ENCODE peak calls at places on chromosomes 5 and 9, in seven cellular contexts. One of them, this sample, is unnamed.

GRCh38 chr5:56350595-56351170 is 117.6 kb upstream of the ANKRD55 start:
- DNase-seq in H9: no peak
- DNase-seq in mesendoderm: peak; percentile 64
- DNase-seq in neuronal stem cell: no peak
- DNase-seq in H1: peak; percentile 36
- DNase-seq in trophoblast cell: peak; percentile 82
- DNase-seq in mesenchymal stem cell: peak; percentile 94
- DNase-seq in this sample: peak; percentile 96

GRCh38 chr9:72193478-72193881 is 44.2 kb downstream of the GDA start:
- DNase-seq in H9: peak; percentile 36
- DNase-seq in mesendoderm: peak; percentile 22
- DNase-seq in neuronal stem cell: no peak
- DNase-seq in H1: no peak
- DNase-seq in trophoblast cell: no peak
- DNase-seq in mesenchymal stem cell: no peak
- DNase-seq in this sample: no peak

GRCh38 chr9:100575765-100576368 is 2.0 kb upstream of the CAVIN4 start:
- DNase-seq in H9: no peak
- DNase-seq in mesendoderm: no peak
- DNase-seq in neuronal stem cell: no peak
- DNase-seq in H1: no peak
- DNase-seq in trophoblast cell: peak; percentile 6
- DNase-seq in mesenchymal stem cell: peak; percentile 30
- DNase-seq in this sample: peak; percentile 73

GRCh38 chr5:112418412-112419049 is 546 bp downstream of the EPB41L4A start:
- DNase-seq in H9: peak; percentile 42
- DNase-seq in mesendoderm: peak; percentile 58
- DNase-seq in neuronal stem cell: peak; percentile 15
- DNase-seq in H1: no peak
- DNase-seq in trophoblast cell: peak; percentile 5
- DNase-seq in mesenchymal stem cell: peak; percentile 21
- DNase-seq in this sample: no peak

GRCh38 chr5:57906637-57907036 is 424.0 kb upstream of the ACTBL2 start:
- DNase-seq in H9: no peak
- DNase-seq in mesendoderm: no peak
- DNase-seq in neuronal stem cell: no peak
- DNase-seq in H1: no peak
- DNase-seq in trophoblast cell: no peak
- DNase-seq in mesenchymal stem cell: no peak
- DNase-seq in this sample: no peak

GRCh38 chr5:59266410-59266809 is 627.1 kb downstream of the PDE4D start:
- DNase-seq in H9: no peak
- DNase-seq in mesendoderm: no peak
- DNase-seq in neuronal stem cell: no peak
- DNase-seq in H1: no peak
- DNase-seq in trophoblast cell: no peak
- DNase-seq in mesenchymal stem cell: no peak
- DNase-seq in this sample: no peak

GRCh38 chr5:141560725-141561483 is 57.9 kb downstream of the DIAPH1 start:
- DNase-seq in H9: peak; percentile 95
- DNase-seq in mesendoderm: peak; percentile 99
- DNase-seq in neuronal stem cell: peak; percentile 90
- DNase-seq in H1: peak; percentile 84
- DNase-seq in trophoblast cell: peak; percentile 74
- DNase-seq in mesenchymal stem cell: peak; percentile 99
- DNase-seq in this sample: peak; percentile 98

GRCh38 chr5:27748847-27749246 is 710.5 kb upstream of the CDH9 start:
- DNase-seq in H9: no peak
- DNase-seq in mesendoderm: no peak
- DNase-seq in neuronal stem cell: no peak
- DNase-seq in H1: no peak
- DNase-seq in trophoblast cell: no peak
- DNase-seq in mesenchymal stem cell: peak; percentile 2
- DNase-seq in this sample: no peak

GRCh38 chr9:2389404-2389803 is 232.2 kb upstream of the VLDLR start:
- DNase-seq in H9: no peak
- DNase-seq in mesendoderm: no peak
- DNase-seq in neuronal stem cell: no peak
- DNase-seq in H1: no peak
- DNase-seq in trophoblast cell: peak; percentile 41
- DNase-seq in mesenchymal stem cell: no peak
- DNase-seq in this sample: no peak

GRCh38 chr9:80061940-80062339 is 490.2 kb downstream of the TLE4 start:
- DNase-seq in H9: no peak
- DNase-seq in mesendoderm: peak; percentile 89
- DNase-seq in neuronal stem cell: no peak
- DNase-seq in H1: no peak
- DNase-seq in trophoblast cell: peak; percentile 85
- DNase-seq in mesenchymal stem cell: peak; percentile 78
- DNase-seq in this sample: peak; percentile 97

GRCh38 chr5:119255571-119256356 is 100.1 kb upstream of the TNFAIP8 start:
- DNase-seq in H9: peak; percentile 88
- DNase-seq in mesendoderm: peak; percentile 86
- DNase-seq in neuronal stem cell: no peak
- DNase-seq in H1: peak; percentile 74
- DNase-seq in trophoblast cell: peak; percentile 59
- DNase-seq in mesenchymal stem cell: no peak
- DNase-seq in this sample: peak; percentile 5

GRCh38 chr9:127561491-127562270 is 50.4 kb upstream of the STXBP1 start:
- DNase-seq in H9: peak; percentile 79
- DNase-seq in mesendoderm: peak; percentile 96
- DNase-seq in neuronal stem cell: no peak
- DNase-seq in H1: no peak
- DNase-seq in trophoblast cell: peak; percentile 98
- DNase-seq in mesenchymal stem cell: peak; percentile 100
- DNase-seq in this sample: peak; percentile 99

GRCh38 chr5:54309751-54310432 is 481 bp downstream of the ARL15 start:
- DNase-seq in H9: no peak
- DNase-seq in mesendoderm: peak; percentile 59
- DNase-seq in neuronal stem cell: peak; percentile 21
- DNase-seq in H1: no peak
- DNase-seq in trophoblast cell: no peak
- DNase-seq in mesenchymal stem cell: peak; percentile 59
- DNase-seq in this sample: peak; percentile 10

GRCh38 chr9:128420651-128421473 is at the start of gene CERCAM:
- DNase-seq in H9: peak; percentile 65
- DNase-seq in mesendoderm: peak; percentile 47
- DNase-seq in neuronal stem cell: peak; percentile 48
- DNase-seq in H1: no peak
- DNase-seq in trophoblast cell: peak; percentile 42
- DNase-seq in mesenchymal stem cell: peak; percentile 62
- DNase-seq in this sample: peak; percentile 25

GRCh38 chr5:132437604-132438275 is 52.8 kb downstream of the IRF1 start:
- DNase-seq in H9: peak; percentile 73
- DNase-seq in mesendoderm: peak; percentile 94
- DNase-seq in neuronal stem cell: no peak
- DNase-seq in H1: no peak
- DNase-seq in trophoblast cell: peak; percentile 74
- DNase-seq in mesenchymal stem cell: peak; percentile 99
- DNase-seq in this sample: peak; percentile 96

GRCh38 chr9:130444565-130445221 is at the start of gene ASS1:
- DNase-seq in H9: peak; percentile 87
- DNase-seq in mesendoderm: peak; percentile 80
- DNase-seq in neuronal stem cell: peak; percentile 48
- DNase-seq in H1: no peak
- DNase-seq in trophoblast cell: peak; percentile 75
- DNase-seq in mesenchymal stem cell: no peak
- DNase-seq in this sample: no peak

GRCh38 chr9:32136700-32137339 is 247.6 kb upstream of the ACO1 start:
- DNase-seq in H9: peak; percentile 40
- DNase-seq in mesendoderm: peak; percentile 77
- DNase-seq in neuronal stem cell: no peak
- DNase-seq in H1: peak; percentile 19
- DNase-seq in trophoblast cell: no peak
- DNase-seq in mesenchymal stem cell: no peak
- DNase-seq in this sample: no peak

GRCh38 chr5:81665795-81666194 is 85.1 kb downstream of the SSBP2 start:
- DNase-seq in H9: no peak
- DNase-seq in mesendoderm: no peak
- DNase-seq in neuronal stem cell: no peak
- DNase-seq in H1: no peak
- DNase-seq in trophoblast cell: no peak
- DNase-seq in mesenchymal stem cell: no peak
- DNase-seq in this sample: no peak

GRCh38 chr5:541148-541887 is 17.1 kb upstream of the SLC9A3 start:
- DNase-seq in H9: peak; percentile 71
- DNase-seq in mesendoderm: no peak
- DNase-seq in neuronal stem cell: no peak
- DNase-seq in H1: no peak
- DNase-seq in trophoblast cell: no peak
- DNase-seq in mesenchymal stem cell: no peak
- DNase-seq in this sample: no peak

GRCh38 chr5:157860898-157861894 is 2.3 kb upstream of the CLINT1 start:
- DNase-seq in H9: no peak
- DNase-seq in mesendoderm: no peak
- DNase-seq in neuronal stem cell: no peak
- DNase-seq in H1: no peak
- DNase-seq in trophoblast cell: no peak
- DNase-seq in mesenchymal stem cell: no peak
- DNase-seq in this sample: no peak

GRCh38 chr9:120619751-120620655 is 40.0 kb upstream of the CDK5RAP2 start:
- DNase-seq in H9: peak; percentile 34
- DNase-seq in mesendoderm: peak; percentile 64
- DNase-seq in neuronal stem cell: peak; percentile 39
- DNase-seq in H1: no peak
- DNase-seq in trophoblast cell: peak; percentile 37
- DNase-seq in mesenchymal stem cell: peak; percentile 72
- DNase-seq in this sample: peak; percentile 74

GRCh38 chr9:95110956-95111525 is 206.5 kb downstream of the FANCC start:
- DNase-seq in H9: no peak
- DNase-seq in mesendoderm: no peak
- DNase-seq in neuronal stem cell: no peak
- DNase-seq in H1: no peak
- DNase-seq in trophoblast cell: no peak
- DNase-seq in mesenchymal stem cell: no peak
- DNase-seq in this sample: no peak

GRCh38 chr5:36040651-36041536 is 25.8 kb downstream of the UGT3A2 start:
- DNase-seq in H9: no peak
- DNase-seq in mesendoderm: peak; percentile 21
- DNase-seq in neuronal stem cell: no peak
- DNase-seq in H1: no peak
- DNase-seq in trophoblast cell: no peak
- DNase-seq in mesenchymal stem cell: no peak
- DNase-seq in this sample: no peak

GRCh38 chr5:145160679-145161078 is 674.5 kb downstream of the PRELID2 start:
- DNase-seq in H9: no peak
- DNase-seq in mesendoderm: peak; percentile 63
- DNase-seq in neuronal stem cell: no peak
- DNase-seq in H1: no peak
- DNase-seq in trophoblast cell: no peak
- DNase-seq in mesenchymal stem cell: no peak
- DNase-seq in this sample: no peak
- H2BK120ac ChIP-seq in H9: no peak overlapping the region
- H2BK120ac ChIP-seq in mesendoderm: no peak overlapping the region
- H2BK120ac ChIP-seq in neuronal stem cell: no peak overlapping the region
- H2BK120ac ChIP-seq in H1: no peak overlapping the region
- H2BK120ac ChIP-seq in trophoblast cell: no peak overlapping the region
- H2BK120ac ChIP-seq in mesenchymal stem cell: no peak overlapping the region
- H2BK120ac ChIP-seq in this sample: no peak overlapping the region

DNA sequence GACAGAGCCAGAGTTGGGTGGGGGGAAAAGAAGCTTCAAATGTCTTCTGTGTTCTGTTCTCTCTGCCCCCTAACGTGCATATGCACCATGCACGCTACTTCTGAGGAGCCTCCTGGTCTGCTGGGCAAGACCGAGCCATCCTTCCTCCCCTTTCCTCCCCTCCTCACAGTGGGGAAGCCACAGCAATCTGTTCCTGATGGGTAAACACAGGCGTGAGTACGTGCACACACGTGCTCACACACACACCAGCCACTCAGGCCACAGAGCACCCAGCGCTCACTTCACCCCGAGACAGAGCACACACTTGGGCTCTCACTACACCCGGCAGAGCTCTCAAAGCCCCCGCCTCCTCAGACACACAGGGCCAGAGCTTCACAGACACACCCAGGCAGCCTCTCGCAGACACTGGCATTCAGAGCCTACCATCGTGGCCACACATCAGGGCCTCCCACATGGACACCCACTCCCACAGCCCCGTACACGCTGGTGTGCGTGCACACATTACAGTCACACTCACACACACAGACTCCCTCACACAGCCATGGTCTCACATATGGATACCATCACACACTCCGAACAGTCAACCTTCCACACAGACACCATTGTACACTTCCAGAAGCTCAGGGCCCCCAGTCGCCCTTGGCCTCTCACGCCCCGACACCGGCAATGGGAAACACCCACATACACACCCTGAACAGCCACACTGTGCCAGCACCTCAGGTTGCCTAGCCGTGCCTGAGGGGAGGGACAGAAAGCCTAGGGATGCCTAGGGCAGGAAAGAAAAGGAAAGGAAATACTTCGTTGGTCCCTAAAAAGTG is 13.5 kb downstream of the CNTFR start:
- DNase-seq in H9: no peak
- DNase-seq in mesendoderm: no peak
- DNase-seq in neuronal stem cell: no peak
- DNase-seq in H1: no peak
- DNase-seq in trophoblast cell: no peak
- DNase-seq in mesenchymal stem cell: no peak
- DNase-seq in this sample: no peak
- H2BK120ac ChIP-seq in H9: no peak overlapping the region
- H2BK120ac ChIP-seq in mesendoderm: no peak overlapping the region
- H2BK120ac ChIP-seq in neuronal stem cell: no peak overlapping the region
- H2BK120ac ChIP-seq in H1: no peak overlapping the region
- H2BK120ac ChIP-seq in trophoblast cell: no peak overlapping the region
- H2BK120ac ChIP-seq in mesenchymal stem cell: no peak overlapping the region
- H2BK120ac ChIP-seq in this sample: no peak overlapping the region

GRCh38 chr9:84711398-84711777 is 41.9 kb downstream of the NTRK2 start:
- DNase-seq in H9: no peak
- DNase-seq in mesendoderm: no peak
- DNase-seq in neuronal stem cell: no peak
- DNase-seq in H1: no peak
- DNase-seq in trophoblast cell: peak; percentile 54
- DNase-seq in mesenchymal stem cell: no peak
- DNase-seq in this sample: no peak

GRCh38 chr9:84711936-84712335 is 42.4 kb downstream of the NTRK2 start:
- DNase-seq in H9: no peak
- DNase-seq in mesendoderm: no peak
- DNase-seq in neuronal stem cell: no peak
- DNase-seq in H1: no peak
- DNase-seq in trophoblast cell: peak; percentile 79
- DNase-seq in mesenchymal stem cell: peak; percentile 22
- DNase-seq in this sample: no peak

GRCh38 chr9:84710701-84711397 is 41.3 kb downstream of the NTRK2 start:
- DNase-seq in H9: no peak
- DNase-seq in mesendoderm: no peak
- DNase-seq in neuronal stem cell: no peak
- DNase-seq in H1: no peak
- DNase-seq in trophoblast cell: no peak
- DNase-seq in mesenchymal stem cell: no peak
- DNase-seq in this sample: no peak

GRCh38 chr9:84705128-84705527 is 35.6 kb downstream of the NTRK2 start:
- DNase-seq in H9: no peak
- DNase-seq in mesendoderm: peak; percentile 12
- DNase-seq in neuronal stem cell: no peak
- DNase-seq in H1: no peak
- DNase-seq in trophoblast cell: no peak
- DNase-seq in mesenchymal stem cell: no peak
- DNase-seq in this sample: no peak

GRCh38 chr9:84708400-84708799 is 38.9 kb downstream of the NTRK2 start:
- DNase-seq in H9: peak; percentile 49
- DNase-seq in mesendoderm: no peak
- DNase-seq in neuronal stem cell: no peak
- DNase-seq in H1: peak; percentile 65
- DNase-seq in trophoblast cell: no peak
- DNase-seq in mesenchymal stem cell: no peak
- DNase-seq in this sample: no peak
- H2BK120ac ChIP-seq in H9: no peak overlapping the region
- H2BK120ac ChIP-seq in mesendoderm: no peak overlapping the region
- H2BK120ac ChIP-seq in neuronal stem cell: no peak overlapping the region
- H2BK120ac ChIP-seq in H1: no peak overlapping the region
- H2BK120ac ChIP-seq in trophoblast cell: no peak overlapping the region
- H2BK120ac ChIP-seq in mesenchymal stem cell: no peak overlapping the region
- H2BK120ac ChIP-seq in this sample: no peak overlapping the region

GRCh38 chr9:131565369-131565768 is 20.0 kb downstream of the PRRT1B start:
- DNase-seq in H9: no peak
- DNase-seq in mesendoderm: no peak
- DNase-seq in neuronal stem cell: no peak
- DNase-seq in H1: no peak
- DNase-seq in trophoblast cell: no peak
- DNase-seq in mesenchymal stem cell: no peak
- DNase-seq in this sample: no peak
- H2BK120ac ChIP-seq in H9: no peak overlapping the region
- H2BK120ac ChIP-seq in mesendoderm: no peak overlapping the region
- H2BK120ac ChIP-seq in neuronal stem cell: no peak overlapping the region
- H2BK120ac ChIP-seq in H1: no peak overlapping the region
- H2BK120ac ChIP-seq in trophoblast cell: no peak overlapping the region
- H2BK120ac ChIP-seq in mesenchymal stem cell: no peak overlapping the region
- H2BK120ac ChIP-seq in this sample: no peak overlapping the region

This sample was measured in IMR-90.